ENCODE peak calls at places on chromosomes 3 and 15, in eight cellular contexts. G is HCT116, C is ovary, U is body of pancreas, H is adrenal gland, Z is uterus, X is heart left ventricle, V is A549. S is an unnamed sample.

GRCh38 chr3:12729313-12729676 is 29.8 kb downstream of the TMEM40 start:
- DNase-seq in G (no peak), C (no peak), U (no peak), H (no peak), Z (no peak), X (peak; percentile 59), V (no peak), S (no peak)

GRCh38 chr15:75639191-75639708 is 774 bp downstream of the IMP3 start:
- DNase-seq in G (no peak), C (no peak), U (no peak), H (no peak), Z (no peak), X (no peak), V (no peak), S (no peak)

GRCh38 chr3:46979958-46980497 is 562 bp downstream of the NBEAL2 start:
- DNase-seq in G (no peak), C (peak; percentile 62), U (peak; percentile 45), H (peak; percentile 53), Z (peak; percentile 54), X (no peak), V (no peak), S (no peak)

GRCh38 chr3:21294768-21295167 is 456.2 kb downstream of the ZNF385D start:
- DNase-seq in G (no peak), C (no peak), U (no peak), H (no peak), Z (no peak), X (no peak), V (no peak), S (peak; percentile 5)

GRCh38 chr3:22475665-22476064 is 724.7 kb upstream of the ZNF385D start:
- DNase-seq in G (no peak), C (no peak), U (no peak), H (no peak), Z (no peak), X (no peak), V (no peak), S (no peak)

GRCh38 chr3:160739079-160739478 is 17.0 kb upstream of the PPM1L start:
- DNase-seq in G (no peak), C (no peak), U (no peak), H (peak; percentile 80), Z (no peak), X (peak; percentile 39), V (no peak), S (no peak)

GRCh38 chr3:123489400-123490004 is 40.6 kb upstream of the ADCY5 start:
- DNase-seq in G (peak; percentile 29), C (peak; percentile 86), U (peak; percentile 70), H (peak; percentile 70), Z (peak; percentile 82), X (peak; percentile 78), V (peak; percentile 68), S (peak; percentile 55)

GRCh38 chr15:25936004-25936403 is 72.9 kb upstream of the ATP10A start:
- DNase-seq in G (no peak), C (no peak), U (no peak), H (no peak), Z (no peak), X (no peak), V (no peak), S (no peak)

GRCh38 chr15:49096090-49096750 is 50.0 kb upstream of the SECISBP2L start:
- DNase-seq in G (no peak), C (no peak), U (peak; percentile 9), H (no peak), Z (no peak), X (no peak), V (no peak), S (no peak)

GRCh38 chr15:26891448-26891881 is 24.6 kb downstream of the GABRA5 start:
- DNase-seq in G (no peak), C (peak; percentile 28), U (peak; percentile 65), H (peak; percentile 41), Z (no peak), X (peak; percentile 28), V (peak; percentile 70), S (peak; percentile 37)

GRCh38 chr3:158791259-158791920 is 10.5 kb upstream of the MFSD1 start:
- DNase-seq in G (peak; percentile 48), C (no peak), U (peak; percentile 23), H (no peak), Z (no peak), X (peak; percentile 32), V (peak; percentile 76), S (no peak)

GRCh38 chr15:58527573-58528196 is 95.9 kb downstream of the LIPC start:
- DNase-seq in G (no peak), C (no peak), U (no peak), H (no peak), Z (no peak), X (no peak), V (no peak), S (no peak)

GRCh38 chr3:52238761-52239701 is at the start of gene TWF2:
- DNase-seq in G (peak; percentile 31), C (peak; percentile 89), U (peak; percentile 77), H (peak; percentile 72), Z (peak; percentile 84), X (peak; percentile 85), V (peak; percentile 59), S (peak; percentile 93)
- TF ChIP-seq POLR2A in G (peak; percentile 79), C (peak; percentile 57), U (peak; percentile 43), H (peak; percentile 62), Z (peak; percentile 85), X (no peak), V (peak; percentile 81), S (peak; percentile 88)

GRCh38 chr3:138348107-138348949 is at the start of gene MRAS:
- DNase-seq in G (peak; percentile 57), C (peak; percentile 81), U (peak; percentile 85), H (peak; percentile 85), Z (peak; percentile 79), X (peak; percentile 82), V (peak; percentile 78), S (peak; percentile 78)
- TF ChIP-seq POLR2A in G (no peak), C (no peak), U (peak; percentile 36), H (peak; percentile 87), Z (peak; percentile 80), X (peak; percentile 85), V (peak; percentile 52), S (peak; percentile 72)

DNA sequence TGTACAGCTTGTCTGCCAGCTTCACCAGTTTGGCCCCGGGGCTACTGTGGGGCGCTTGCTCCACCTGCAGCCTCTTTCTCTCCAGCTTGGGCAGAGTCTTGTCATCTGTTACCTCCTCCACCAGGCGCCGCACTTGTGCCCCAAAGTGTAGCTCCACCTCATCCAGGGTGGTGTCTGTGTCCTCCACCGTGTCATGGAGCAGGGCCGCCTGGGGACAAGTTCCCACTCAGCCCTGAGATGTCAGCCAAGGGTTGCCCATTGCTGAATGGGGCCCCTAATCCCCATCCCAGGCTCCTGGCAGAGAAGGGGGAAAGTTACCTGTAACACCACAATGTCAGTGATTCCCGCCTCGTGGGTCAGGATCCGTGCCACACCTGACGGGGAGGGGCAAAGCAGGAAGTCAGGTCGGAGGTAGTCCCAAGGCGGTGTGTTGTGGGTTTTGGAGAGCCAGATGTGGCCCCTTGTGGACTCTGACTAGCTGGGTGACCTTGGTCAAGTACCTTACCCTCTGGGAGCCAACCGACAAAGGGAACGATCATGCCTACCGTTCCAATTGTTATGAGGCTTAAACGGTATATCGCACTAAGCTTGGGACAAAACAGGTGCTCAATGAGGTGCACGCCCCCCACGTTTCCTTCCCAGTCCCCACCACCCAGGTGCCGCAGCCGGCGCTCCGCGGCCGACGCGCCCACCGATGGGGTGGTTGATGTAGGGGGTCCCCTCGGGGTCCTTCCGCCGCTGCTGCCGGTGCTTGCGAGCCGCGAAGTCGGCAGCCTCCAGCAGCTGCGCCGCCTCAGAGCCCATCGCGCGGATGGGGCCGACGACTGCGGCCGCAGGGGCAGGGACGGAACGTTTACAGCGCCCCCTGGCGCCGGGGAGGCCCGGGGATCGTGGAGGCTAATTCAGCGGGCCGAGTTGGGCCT is at the start of gene HDDC3:
- DNase-seq in G (peak; percentile 87), C (peak; percentile 93), U (peak; percentile 91), H (peak; percentile 88), Z (peak; percentile 91), X (peak; percentile 90), V (peak; percentile 94), S (peak; percentile 70)
- TF ChIP-seq POLR2A in G (peak; percentile 56), C (peak; percentile 38), U (peak; percentile 91), H (no peak), Z (peak; percentile 57), X (no peak), V (peak; percentile 73), S (peak; percentile 65)

GRCh38 chr3:183264249-183264648 is 11.2 kb downstream of the B3GNT5 start:
- DNase-seq in G (no peak), C (no peak), U (no peak), H (no peak), Z (no peak), X (no peak), V (no peak), S (no peak)

GRCh38 chr3:183265713-183266417 is 12.8 kb downstream of the B3GNT5 start:
- DNase-seq in G (peak; percentile 81), C (no peak), U (peak; percentile 58), H (no peak), Z (no peak), X (no peak), V (peak; percentile 81), S (peak; percentile 81)

GRCh38 chr3:183266454-183266853 is 13.4 kb downstream of the B3GNT5 start:
- DNase-seq in G (no peak), C (no peak), U (no peak), H (no peak), Z (no peak), X (no peak), V (no peak), S (no peak)

GRCh38 chr3:183267140-183267539 is 14.1 kb downstream of the B3GNT5 start:
- DNase-seq in G (no peak), C (no peak), U (no peak), H (no peak), Z (no peak), X (no peak), V (no peak), S (no peak)

GRCh38 chr3:183265157-183265642 is 12.1 kb downstream of the B3GNT5 start:
- DNase-seq in G (no peak), C (no peak), U (peak; percentile 38), H (no peak), Z (peak; percentile 27), X (peak; percentile 48), V (no peak), S (no peak)
- TF ChIP-seq POLR2A in G (no peak), C (no peak), U (no peak), H (no peak), Z (no peak), X (no peak), V (no peak), S (no peak)

DNA sequence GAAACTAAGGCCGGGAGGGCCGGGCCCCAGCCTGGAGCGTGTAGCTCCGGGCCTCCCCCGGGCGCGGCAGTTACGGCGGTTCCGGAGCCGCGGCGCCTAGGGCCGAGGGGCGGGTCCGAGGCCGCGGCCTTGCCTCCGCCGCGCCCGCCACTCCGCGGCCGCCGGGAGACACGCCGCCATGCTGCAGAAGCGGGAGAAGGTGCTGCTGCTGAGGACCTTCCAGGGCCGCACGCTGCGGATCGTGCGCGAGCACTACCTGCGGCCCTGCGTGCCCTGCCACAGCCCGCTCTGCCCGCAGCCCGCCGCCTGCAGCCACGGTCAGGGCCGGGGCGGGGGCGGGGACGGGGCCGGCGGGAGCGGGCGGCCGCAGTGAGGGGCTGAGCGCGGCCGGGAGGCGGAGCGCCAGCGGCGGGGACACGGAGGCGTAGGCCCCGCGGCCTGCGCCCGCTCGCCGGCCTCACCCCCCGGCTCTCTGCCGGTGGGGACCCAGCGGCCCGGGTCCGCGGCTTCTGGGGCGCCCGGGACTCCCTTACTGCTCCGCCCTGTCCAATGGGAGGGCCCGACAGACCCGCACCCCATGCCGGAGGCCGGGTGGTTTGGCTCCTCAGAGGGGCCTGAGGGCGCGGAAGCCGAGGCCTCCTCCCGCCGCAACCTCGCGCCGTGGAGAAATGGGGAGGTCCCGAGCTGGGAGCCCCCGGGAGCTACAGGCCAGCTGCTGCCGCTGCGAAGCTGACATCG is at the start of gene DIS3L:
- DNase-seq in G (no peak), C (peak; percentile 64), U (peak; percentile 74), H (peak; percentile 68), Z (peak; percentile 51), X (peak; percentile 54), V (peak; percentile 82), S (no peak)
- TF ChIP-seq POLR2A in G (peak; percentile 82), C (no peak), U (peak; percentile 25), H (peak; percentile 34), Z (peak; percentile 57), X (no peak), V (peak; percentile 84), S (peak; percentile 58)

GRCh38 chr3:49180116-49180515 is 8.7 kb downstream of the KLHDC8B start:
- DNase-seq in G (no peak), C (no peak), U (no peak), H (no peak), Z (no peak), X (no peak), V (no peak), S (no peak)
- TF ChIP-seq POLR2A in G (no peak), C (no peak), U (no peak), H (no peak), Z (no peak), X (no peak), V (no peak), S (no peak)

S was measured in H54.